ENCODE peak calls at places on chromosomes 12 and 14, in six cellular contexts. H, L, B, O, F and S are unnamed samples.
A peak's percentile ranks its signal among the peaks of the same experiment; 100 is the strongest.

GRCh38 chr14:59301354-59301753 is 112.9 kb downstream of the DAAM1 start:
- DNase-seq in B (no peak), O (no peak), L (no peak), H (no peak), F (no peak), S (no peak)

GRCh38 chr12:49936895-49937294 is 13.6 kb upstream of the AQP2 start:
- DNase-seq in L (no peak), B (no peak), O (no peak), F (no peak), H (no peak), S (no peak)

GRCh38 chr14:55532645-55533309 is 47.2 kb upstream of the KTN1 start:
- DNase-seq in H (no peak), F (no peak), O (no peak), B (no peak), L (no peak), S (no peak)

GRCh38 chr12:3252416-3252815 is 175.2 kb downstream of the TSPAN9 start:
- DNase-seq in L (no peak), B (no peak), H (no peak), O (no peak), F (no peak), S (no peak)

GRCh38 chr12:89355243-89356068 is 3.2 kb upstream of the DUSP6 start:
- DNase-seq in H (no peak), F (no peak), L (no peak), B (no peak), O (no peak), S (no peak)

GRCh38 chr14:54472291-54472690 is 16.5 kb downstream of the GMFB start:
- DNase-seq in B (no peak), H (no peak), O (no peak), L (no peak), F (no peak), S (no peak)

GRCh38 chr12:121468451-121468850 is 68.5 kb downstream of the RNF34 start:
- DNase-seq in H (no peak), F (no peak), B (no peak), L (no peak), O (no peak), S (no peak)

GRCh38 chr14:59271734-59272133 is 83.3 kb downstream of the DAAM1 start:
- DNase-seq in L (no peak), O (no peak), H (no peak), B (no peak), F (no peak), S (no peak)

GRCh38 chr12:108854055-108854452 is 3.3 kb downstream of the SSH1 start:
- DNase-seq in L (peak; percentile 91), F (no peak), H (no peak), B (peak; percentile 57), O (no peak), S (no peak)

GRCh38 chr12:76312314-76312713 is 35.9 kb downstream of the BBS10 start:
- DNase-seq in F (no peak), O (no peak), H (no peak), L (no peak), B (no peak), S (no peak)

GRCh38 chr12:19575307-19576243 is 136.3 kb downstream of the AEBP2 start:
- DNase-seq in L (peak; percentile 72), B (no peak), F (no peak), O (no peak), H (no peak), S (no peak)